ENCODE peak calls at places on chromosomes 4 and X, in six cellular contexts. One of them, this sample, is unnamed.

GRCh38 chrX:22150371-22150770 is 118.2 kb downstream of the PHEX start:
- DNase-seq in WTC11: no peak
- DNase-seq in kidney glomerular epithelial cell: no peak
- DNase-seq in stimulated activated naive CD4-positive, alpha-beta T cell: no peak
- DNase-seq in GM13977: no peak
- DNase-seq in NT2/D1: no peak
- DNase-seq in this sample: no peak

GRCh38 chr4:49221209-49221608 is 235.1 kb downstream of the CWH43 start:
- DNase-seq in WTC11: no peak
- DNase-seq in kidney glomerular epithelial cell: no peak
- DNase-seq in stimulated activated naive CD4-positive, alpha-beta T cell: no peak
- DNase-seq in GM13977: no peak
- DNase-seq in NT2/D1: no peak
- DNase-seq in this sample: no peak

GRCh38 chrX:42755820-42756219 is 22.1 kb downstream of the PPP1R2C start:
- DNase-seq in WTC11: no peak
- DNase-seq in kidney glomerular epithelial cell: peak
- DNase-seq in stimulated activated naive CD4-positive, alpha-beta T cell: no peak
- DNase-seq in GM13977: no peak
- DNase-seq in NT2/D1: no peak
- DNase-seq in this sample: no peak

GRCh38 chrX:109261279-109261678 is 220.6 kb downstream of the GUCY2F start:
- DNase-seq in WTC11: no peak
- DNase-seq in kidney glomerular epithelial cell: no peak
- DNase-seq in stimulated activated naive CD4-positive, alpha-beta T cell: no peak
- DNase-seq in GM13977: no peak
- DNase-seq in NT2/D1: no peak
- DNase-seq in this sample: no peak

GRCh38 chr4:2799971-2800690 is 7.2 kb downstream of the SH3BP2 start:
- DNase-seq in WTC11: no peak
- DNase-seq in kidney glomerular epithelial cell: no peak
- DNase-seq in stimulated activated naive CD4-positive, alpha-beta T cell: no peak
- DNase-seq in GM13977: no peak
- DNase-seq in NT2/D1: no peak
- DNase-seq in this sample: no peak

GRCh38 chr4:21001490-21001889 is 301.2 kb downstream of the PACRGL start:
- DNase-seq in WTC11: no peak
- DNase-seq in kidney glomerular epithelial cell: no peak
- DNase-seq in stimulated activated naive CD4-positive, alpha-beta T cell: no peak
- DNase-seq in GM13977: no peak
- DNase-seq in NT2/D1: no peak
- DNase-seq in this sample: no peak

GRCh38 chr4:94516999-94517398 is 65.3 kb downstream of the PDLIM5 start:
- DNase-seq in WTC11: no peak
- DNase-seq in kidney glomerular epithelial cell: peak
- DNase-seq in stimulated activated naive CD4-positive, alpha-beta T cell: no peak
- DNase-seq in GM13977: no peak
- DNase-seq in NT2/D1: no peak
- DNase-seq in this sample: no peak

GRCh38 chr4:16123356-16124084 is 39.7 kb upstream of the PROM1 start:
- DNase-seq in WTC11: no peak
- DNase-seq in kidney glomerular epithelial cell: no peak
- DNase-seq in stimulated activated naive CD4-positive, alpha-beta T cell: no peak
- DNase-seq in GM13977: no peak
- DNase-seq in NT2/D1: no peak
- DNase-seq in this sample: peak

GRCh38 chrX:1452497-1453389 is at the start of gene ASMTL:
- DNase-seq in WTC11: peak
- DNase-seq in kidney glomerular epithelial cell: no peak
- DNase-seq in stimulated activated naive CD4-positive, alpha-beta T cell: no peak
- DNase-seq in GM13977: peak
- DNase-seq in NT2/D1: peak
- DNase-seq in this sample: peak

GRCh38 chrX:125651426-125651825 is 331.8 kb downstream of the TEX13C start:
- DNase-seq in WTC11: no peak
- DNase-seq in kidney glomerular epithelial cell: no peak
- DNase-seq in stimulated activated naive CD4-positive, alpha-beta T cell: no peak
- DNase-seq in GM13977: no peak
- DNase-seq in NT2/D1: no peak
- DNase-seq in this sample: no peak

GRCh38 chr4:8738471-8738931 is 133.1 kb downstream of the HMX1 start:
- DNase-seq in WTC11: no peak
- DNase-seq in kidney glomerular epithelial cell: no peak
- DNase-seq in stimulated activated naive CD4-positive, alpha-beta T cell: no peak
- DNase-seq in GM13977: no peak
- DNase-seq in NT2/D1: no peak
- DNase-seq in this sample: no peak

GRCh38 chrX:64885850-64886249 is 90.4 kb downstream of the ZC4H2 start:
- DNase-seq in WTC11: peak
- DNase-seq in kidney glomerular epithelial cell: no peak
- DNase-seq in stimulated activated naive CD4-positive, alpha-beta T cell: no peak
- DNase-seq in GM13977: no peak
- DNase-seq in NT2/D1: peak
- DNase-seq in this sample: no peak

GRCh38 chr4:54539500-54540029 is 118.2 kb upstream of the KIT start:
- DNase-seq in WTC11: peak
- DNase-seq in kidney glomerular epithelial cell: no peak
- DNase-seq in stimulated activated naive CD4-positive, alpha-beta T cell: no peak
- DNase-seq in GM13977: no peak
- DNase-seq in NT2/D1: peak
- DNase-seq in this sample: no peak

GRCh38 chrX:23434356-23434884 is 99.8 kb downstream of the PTCHD1 start:
- DNase-seq in WTC11: no peak
- DNase-seq in kidney glomerular epithelial cell: no peak
- DNase-seq in stimulated activated naive CD4-positive, alpha-beta T cell: no peak
- DNase-seq in GM13977: no peak
- DNase-seq in NT2/D1: no peak
- DNase-seq in this sample: peak

GRCh38 chr4:93710101-93710846 is 118.3 kb upstream of the ATOH1 start:
- DNase-seq in WTC11: peak
- DNase-seq in kidney glomerular epithelial cell: no peak
- DNase-seq in stimulated activated naive CD4-positive, alpha-beta T cell: no peak
- DNase-seq in GM13977: no peak
- DNase-seq in NT2/D1: peak
- DNase-seq in this sample: peak

GRCh38 chr4:95044204-95044848 is 286.6 kb downstream of the BMPR1B start:
- DNase-seq in WTC11: no peak
- DNase-seq in kidney glomerular epithelial cell: no peak
- DNase-seq in stimulated activated naive CD4-positive, alpha-beta T cell: no peak
- DNase-seq in GM13977: no peak
- DNase-seq in NT2/D1: no peak
- DNase-seq in this sample: peak

GRCh38 chr4:119955256-119955655 is 111.4 kb downstream of the MAD2L1 start:
- DNase-seq in WTC11: no peak
- DNase-seq in kidney glomerular epithelial cell: no peak
- DNase-seq in stimulated activated naive CD4-positive, alpha-beta T cell: no peak
- DNase-seq in GM13977: no peak
- DNase-seq in NT2/D1: no peak
- DNase-seq in this sample: no peak

GRCh38 chrX:1661048-1661921 is 46.4 kb downstream of the ASMT start:
- DNase-seq in WTC11: peak
- DNase-seq in kidney glomerular epithelial cell: no peak
- DNase-seq in stimulated activated naive CD4-positive, alpha-beta T cell: peak
- DNase-seq in GM13977: peak
- DNase-seq in NT2/D1: peak
- DNase-seq in this sample: peak

GRCh38 chr4:118557298-118557851 is 127.8 kb upstream of the METTL14 start:
- DNase-seq in WTC11: no peak
- DNase-seq in kidney glomerular epithelial cell: no peak
- DNase-seq in stimulated activated naive CD4-positive, alpha-beta T cell: no peak
- DNase-seq in GM13977: no peak
- DNase-seq in NT2/D1: no peak
- DNase-seq in this sample: peak

GRCh38 chr4:88991746-88992145 is 65.2 kb downstream of the FAM13A start:
- DNase-seq in WTC11: no peak
- DNase-seq in kidney glomerular epithelial cell: no peak
- DNase-seq in stimulated activated naive CD4-positive, alpha-beta T cell: no peak
- DNase-seq in GM13977: no peak
- DNase-seq in NT2/D1: no peak
- DNase-seq in this sample: no peak

GRCh38 chrX:135389243-135389642 is 32.5 kb upstream of the SMIM10L2A start:
- DNase-seq in WTC11: no peak
- DNase-seq in kidney glomerular epithelial cell: no peak
- DNase-seq in stimulated activated naive CD4-positive, alpha-beta T cell: no peak
- DNase-seq in GM13977: no peak
- DNase-seq in NT2/D1: no peak
- DNase-seq in this sample: no peak

GRCh38 chr4:127856485-127857447 is 23.9 kb upstream of the PLK4 start:
- DNase-seq in WTC11: no peak
- DNase-seq in kidney glomerular epithelial cell: no peak
- DNase-seq in stimulated activated naive CD4-positive, alpha-beta T cell: no peak
- DNase-seq in GM13977: peak
- DNase-seq in NT2/D1: no peak
- DNase-seq in this sample: no peak

GRCh38 chr4:156294577-156294976 is 340.9 kb upstream of the CTSO start:
- DNase-seq in WTC11: no peak
- DNase-seq in kidney glomerular epithelial cell: peak
- DNase-seq in stimulated activated naive CD4-positive, alpha-beta T cell: no peak
- DNase-seq in GM13977: no peak
- DNase-seq in NT2/D1: no peak
- DNase-seq in this sample: peak

GRCh38 chrX:87525771-87526229 is 8.2 kb downstream of the KLHL4 start:
- DNase-seq in WTC11: no peak
- DNase-seq in kidney glomerular epithelial cell: peak
- DNase-seq in stimulated activated naive CD4-positive, alpha-beta T cell: no peak
- DNase-seq in GM13977: no peak
- DNase-seq in NT2/D1: no peak
- DNase-seq in this sample: no peak

GRCh38 chr4:108483077-108483476 is 137.3 kb upstream of the RPL34 start:
- DNase-seq in WTC11: no peak
- DNase-seq in kidney glomerular epithelial cell: no peak
- DNase-seq in stimulated activated naive CD4-positive, alpha-beta T cell: no peak
- DNase-seq in GM13977: no peak
- DNase-seq in NT2/D1: no peak
- DNase-seq in this sample: no peak

GRCh38 chr4:1612278-1613098 is 71.6 kb downstream of the FAM53A start:
- DNase-seq in WTC11: no peak
- DNase-seq in kidney glomerular epithelial cell: no peak
- DNase-seq in stimulated activated naive CD4-positive, alpha-beta T cell: no peak
- DNase-seq in GM13977: no peak
- DNase-seq in NT2/D1: no peak
- DNase-seq in this sample: no peak

GRCh38 chr4:102449751-102450352 is 51.3 kb upstream of the NFKB1 start:
- DNase-seq in WTC11: peak
- DNase-seq in kidney glomerular epithelial cell: peak
- DNase-seq in stimulated activated naive CD4-positive, alpha-beta T cell: peak
- DNase-seq in GM13977: peak
- DNase-seq in NT2/D1: peak
- DNase-seq in this sample: peak

GRCh38 chr4:52945499-52945898 is 83.4 kb downstream of the RASL11B start:
- DNase-seq in WTC11: no peak
- DNase-seq in kidney glomerular epithelial cell: no peak
- DNase-seq in stimulated activated naive CD4-positive, alpha-beta T cell: no peak
- DNase-seq in GM13977: no peak
- DNase-seq in NT2/D1: no peak
- DNase-seq in this sample: peak

GRCh38 chrX:11446331-11446730 is 153.1 kb downstream of the AMELX start:
- DNase-seq in WTC11: no peak
- DNase-seq in kidney glomerular epithelial cell: peak
- DNase-seq in stimulated activated naive CD4-positive, alpha-beta T cell: no peak
- DNase-seq in GM13977: no peak
- DNase-seq in NT2/D1: no peak
- DNase-seq in this sample: no peak

GRCh38 chrX:148049441-148049840 is 68.3 kb downstream of the FMR1NB start:
- DNase-seq in WTC11: no peak
- DNase-seq in kidney glomerular epithelial cell: peak
- DNase-seq in stimulated activated naive CD4-positive, alpha-beta T cell: no peak
- DNase-seq in GM13977: peak
- DNase-seq in NT2/D1: peak
- DNase-seq in this sample: peak

This sample was measured in cerebellar cortex.